ENCODE peak calls at places on chromosomes 6 and 20, in six cellular contexts. O is T-cell, W is fibroblast of pulmonary artery, X is MV-4-11, Z is hypothalamus, K is HCEC 1CT. V is an unnamed sample.

GRCh38 chr6:98832282-98833100 is 1.9 kb upstream of the POU3F2 start:
- DNase-seq in O (no peak), W (peak; percentile 43), X (no peak), Z (peak; percentile 76), K (peak; percentile 76), V (peak; percentile 40)

GRCh38 chr20:16360668-16361067 is 212.6 kb downstream of the KIF16B start:
- DNase-seq in O (no peak), W (no peak), X (no peak), Z (no peak), K (no peak), V (peak; percentile 3)

GRCh38 chr6:30006170-30007131 is 54.6 kb upstream of the POLR1H start:
- DNase-seq in O (no peak), W (no peak), X (no peak), Z (no peak), K (no peak), V (peak; percentile 19)

GRCh38 chr6:95687839-95688238 is 110.5 kb downstream of the MANEA start:
- DNase-seq in O (no peak), W (no peak), X (no peak), Z (no peak), K (no peak), V (no peak)

GRCh38 chr6:158069800-158070195 is 88.1 kb downstream of the SYNJ2 start:
- DNase-seq in O (no peak), W (peak; percentile 85), X (no peak), Z (no peak), K (peak; percentile 21), V (peak; percentile 94)

GRCh38 chr20:46951840-46952497 is 57.3 kb downstream of the EYA2 start:
- DNase-seq in O (no peak), W (no peak), X (no peak), Z (no peak), K (no peak), V (no peak)

GRCh38 chr6:33908025-33908424 is 104.2 kb upstream of the MLN start:
- DNase-seq in O (no peak), W (no peak), X (no peak), Z (no peak), K (peak; percentile 4), V (no peak)

GRCh38 chr6:52209672-52210626 is 23.8 kb downstream of the IL17A start:
- DNase-seq in O (no peak), W (no peak), X (no peak), Z (no peak), K (no peak), V (no peak)

GRCh38 chr6:107361568-107362270 is 97.6 kb downstream of the PDSS2 start:
- DNase-seq in O (no peak), W (peak; percentile 62), X (no peak), Z (no peak), K (peak; percentile 87), V (no peak)

GRCh38 chr6:90720404-90720803 is 133.5 kb upstream of the MAP3K7 start:
- DNase-seq in O (no peak), W (no peak), X (no peak), Z (no peak), K (no peak), V (no peak)

GRCh38 chr6:2792330-2792729 is 27.1 kb downstream of the WRNIP1 start:
- DNase-seq in O (no peak), W (peak; percentile 32), X (no peak), Z (no peak), K (no peak), V (peak; percentile 87)

GRCh38 chr6:128438311-128438916 is 82.0 kb downstream of the PTPRK start:
- DNase-seq in O (no peak), W (peak; percentile 46), X (no peak), Z (no peak), K (no peak), V (peak; percentile 46)

GRCh38 chr6:97392735-97393134 is 109.7 kb upstream of the MMS22L start:
- DNase-seq in O (no peak), W (no peak), X (no peak), Z (no peak), K (no peak), V (no peak)

GRCh38 chr20:46652699-46653098 is 1.4 kb upstream of the SLC13A3 start:
- DNase-seq in O (no peak), W (no peak), X (no peak), Z (no peak), K (peak; percentile 6), V (no peak)